ENCODE peak calls at places on chromosomes 7 and 10, in six cellular contexts. C, B, A, G, Q and V are unnamed samples.

GRCh38 chr10:74539317-74539716 is 287.1 kb upstream of the KAT6B start:
- DNase-seq in C (no peak), B (no peak), A (no peak), G (no peak), Q (no peak), V (no peak)

GRCh38 chr10:110200518-110200917 is 6.9 kb upstream of the MXI1 start:
- DNase-seq in C (no peak), B (no peak), A (no peak), G (no peak), Q (no peak), V (no peak)

GRCh38 chr7:97499204-97499603 is 232.7 kb upstream of the TAC1 start:
- DNase-seq in C (peak; percentile 42), B (peak; percentile 49), A (peak; percentile 1), G (no peak), Q (peak; percentile 34), V (peak; percentile 22)

GRCh38 chr7:132739271-132739955 is 163.1 kb upstream of the PLXNA4 start:
- DNase-seq in C (no peak), B (no peak), A (no peak), G (no peak), Q (peak; percentile 63), V (no peak)

GRCh38 chr7:5354460-5355279 is 69.0 kb downstream of the TNRC18 start:
- DNase-seq in C (no peak), B (no peak), A (no peak), G (no peak), Q (no peak), V (no peak)

GRCh38 chr7:47759056-47759706 is 177.3 kb upstream of the TNS3 start:
- DNase-seq in C (no peak), B (no peak), A (no peak), G (no peak), Q (no peak), V (no peak)

GRCh38 chr10:72927485-72927884 is 27.1 kb downstream of the PLA2G12B start:
- DNase-seq in C (no peak), B (no peak), A (no peak), G (no peak), Q (no peak), V (no peak)

GRCh38 chr10:124717911-124718734 is 26.1 kb downstream of the FAM53B start:
- DNase-seq in C (no peak), B (no peak), A (peak; percentile 64), G (peak; percentile 50), Q (no peak), V (no peak)

GRCh38 chr10:22875584-22875983 is 52.3 kb upstream of the ARMC3 start:
- DNase-seq in C (no peak), B (no peak), A (no peak), G (no peak), Q (no peak), V (no peak)

GRCh38 chr10:22550732-22551131 is 163.6 kb downstream of the PIP4K2A start:
- DNase-seq in C (peak; percentile 8), B (peak; percentile 71), A (peak; percentile 66), G (peak; percentile 71), Q (no peak), V (no peak)

GRCh38 chr10:111410740-111411139 is 333.9 kb downstream of the ADRA2A start:
- DNase-seq in C (no peak), B (no peak), A (no peak), G (no peak), Q (no peak), V (no peak)

GRCh38 chr7:84722086-84722485 is 464.8 kb downstream of the SEMA3D start:
- DNase-seq in C (no peak), B (no peak), A (no peak), G (no peak), Q (no peak), V (no peak)

GRCh38 chr7:39560398-39560797 is 5.8 kb upstream of the YAE1 start:
- DNase-seq in C (no peak), B (no peak), A (no peak), G (no peak), Q (no peak), V (no peak)

GRCh38 chr10:86389441-86390193 is 23.0 kb upstream of the GRID1 start:
- DNase-seq in C (no peak), B (peak; percentile 87), A (no peak), G (no peak), Q (no peak), V (peak; percentile 82)